ENCODE peak calls at places on chromosome 19, in ten cellular contexts. V is left ventricle myocardium superior; H is DMS 273 treated with DMSO at 0.1 percent for 48 hours; M is KBM-7; J is activated naive CD4-positive, alpha-beta T cell treated with anti-CD3 and anti-CD28 coated beads, Interleukin-2, amount 10 ng/mL, durations not matched to agents 7 days and 5 days; E is Daoy; R is CD8-positive, alpha-beta T cell; X is body of pancreas; L is T-helper 9 cell; A is WERI-Rb-1. Q is an unnamed sample.

GRCh38 chr19:28468701-28469459 is 744.1 kb downstream of the UQCRFS1 start:
- DNase-seq in H (no peak), A (peak), E (peak), L (no peak), J (peak), R (peak), V (peak), M (peak), X (peak), Q (no peak)

GRCh38 chr19:48489608-48490216 is 20.5 kb downstream of the CYTH2 start:
- DNase-seq in X (peak), J (peak), V (peak), H (no peak), M (peak), E (peak), A (peak), R (peak), L (peak), Q (peak)

GRCh38 chr19:9644472-9644871 is 23.4 kb upstream of the ZNF561 start:
- DNase-seq in X (no peak), J (no peak), L (no peak), H (peak), V (no peak), E (no peak), A (peak), R (no peak), M (no peak), Q (no peak)

GRCh38 chr19:7366701-7367420 is 18.1 kb downstream of the ARHGEF18 start:
- DNase-seq in J (peak), H (no peak), V (no peak), X (no peak), E (peak), R (no peak), M (peak), A (no peak), L (no peak), Q (no peak)

GRCh38 chr19:18282021-18282787 is 782 bp upstream of the JUND start:
- DNase-seq in X (no peak), A (no peak), J (no peak), M (peak), E (no peak), R (no peak), V (peak), H (peak), L (no peak), Q (no peak)

GRCh38 chr19:15812059-15812722 is 3.3 kb downstream of the OR10H1 start:
- DNase-seq in E (peak), L (peak), M (no peak), R (peak), H (no peak), A (no peak), J (peak), V (no peak), X (no peak), Q (no peak)

GRCh38 chr19:18157465-18158063 is 4.6 kb downstream of the PIK3R2 start:
- DNase-seq in A (peak), X (peak), E (no peak), L (no peak), J (no peak), V (no peak), M (no peak), R (no peak), H (peak), Q (no peak)

GRCh38 chr19:53977991-53978731 is 13.3 kb upstream of the CACNG6 start:
- DNase-seq in J (peak), R (no peak), L (no peak), V (peak), E (peak), X (peak), H (no peak), A (peak), M (no peak), Q (no peak)

GRCh38 chr19:40365613-40366401 is 17.3 kb downstream of the PLD3 start:
- DNase-seq in R (no peak), V (peak), E (no peak), J (peak), X (peak), H (no peak), A (peak), M (no peak), L (peak), Q (no peak)

GRCh38 chr19:2330632-2331284 is 2.3 kb downstream of the SPPL2B start:
- DNase-seq in V (no peak), M (no peak), X (peak), H (no peak), A (no peak), J (no peak), E (no peak), R (no peak), L (no peak), Q (no peak)

GRCh38 chr19:33522371-33522662 is 726 bp upstream of the PEPD start:
- DNase-seq in A (no peak), J (no peak), L (no peak), E (no peak), X (no peak), M (no peak), V (no peak), R (no peak), H (no peak), Q (no peak)

GRCh38 chr19:38453596-38453995 is 20.1 kb downstream of the RYR1 start:
- DNase-seq in X (no peak), R (no peak), V (no peak), E (no peak), A (no peak), L (no peak), J (no peak), H (no peak), M (no peak), Q (no peak)

GRCh38 chr19:2488942-2489731 is 13.2 kb downstream of the GADD45B start:
- DNase-seq in M (peak), E (peak), V (peak), J (no peak), L (no peak), X (peak), A (no peak), H (no peak), R (no peak), Q (no peak)

GRCh38 chr19:16514383-16515019 is 18.3 kb downstream of the C19orf44 start:
- DNase-seq in H (no peak), J (no peak), E (no peak), L (no peak), V (no peak), M (no peak), R (no peak), X (no peak), A (peak), Q (no peak)

GRCh38 chr19:41530761-41531301 is 45.1 kb upstream of the CEACAM21 start:
- DNase-seq in E (no peak), R (no peak), J (no peak), M (peak), V (no peak), L (no peak), X (no peak), A (no peak), H (no peak), Q (no peak)

GRCh38 chr19:12665281-12665573 is 1.3 kb downstream of the MAN2B1 start:
- DNase-seq in R (peak), M (peak), J (peak), V (peak), H (no peak), A (no peak), E (no peak), L (no peak), X (no peak), Q (peak)

GRCh38 chr19:16259385-16260159 is 61.9 kb downstream of the AP1M1 start:
- DNase-seq in M (no peak), E (no peak), X (no peak), J (peak), L (no peak), V (peak), H (no peak), A (no peak), R (no peak), Q (peak)

GRCh38 chr19:5927439-5927821 is 13.4 kb downstream of the CAPS start:
- DNase-seq in J (no peak), L (no peak), H (no peak), E (no peak), V (no peak), M (no peak), A (no peak), R (no peak), X (no peak), Q (no peak)

GRCh38 chr19:2727640-2727944 is 6.4 kb upstream of the DIRAS1 start:
- DNase-seq in X (no peak), M (no peak), J (no peak), V (no peak), L (no peak), R (no peak), A (no peak), E (peak), H (no peak), Q (no peak)

GRCh38 chr19:771332-771785 is 20.4 kb downstream of the MISP start:
- DNase-seq in L (no peak), X (no peak), A (peak), R (no peak), H (no peak), E (peak), M (peak), J (peak), V (peak), Q (no peak)

GRCh38 chr19:29263305-29264080 is 50.5 kb upstream of the UQCRFS1 start:
- DNase-seq in X (peak), H (no peak), M (peak), R (peak), V (peak), A (peak), J (peak), E (peak), L (peak), Q (no peak)

GRCh38 chr19:22603518-22604440 is 30.3 kb upstream of the ZNF492 start:
- DNase-seq in R (no peak), J (no peak), X (no peak), M (no peak), V (no peak), H (no peak), A (no peak), L (no peak), E (no peak), Q (no peak)

Q was measured in GM12864.